ENCODE peak calls at places on chromosomes 1 and 21, in four cellular contexts. K is AG04449, G is Calu3, Q is astrocyte of the spinal cord. I is an unnamed sample.

GRCh38 chr1:172492421-172492820 is 40.5 kb upstream of the SUCO start:
- DNase-seq in G (no peak), K (no peak), Q (no peak), I (no peak)

GRCh38 chr1:98903261-98903660 is 101.4 kb downstream of the PLPPR5 start:
- DNase-seq in G (no peak), Q (peak; percentile 89), K (peak; percentile 65), I (no peak)

GRCh38 chr1:59565611-59566410 is 248.9 kb upstream of the HOOK1 start:
- DNase-seq in Q (peak; percentile 86), G (no peak), K (peak; percentile 79), I (no peak)

GRCh38 chr1:115165776-115166175 is 76.5 kb upstream of the TSPAN2 start:
- DNase-seq in G (no peak), K (no peak), Q (no peak), I (no peak)

GRCh38 chr1:110962892-110963665 is 643 bp downstream of the LRIF1 start:
- DNase-seq in Q (peak; percentile 89), G (peak; percentile 32), K (peak; percentile 46), I (peak; percentile 15)

GRCh38 chr1:30461640-30462039 is 261.7 kb downstream of the MATN1 start:
- DNase-seq in Q (no peak), G (no peak), K (no peak), I (no peak)

GRCh38 chr1:117077267-117077666 is 17.1 kb downstream of the TTF2 start:
- DNase-seq in G (no peak), Q (peak; percentile 90), K (peak; percentile 82), I (no peak)

GRCh38 chr1:20587639-20588017 is 1.3 kb upstream of the CDA start:
- DNase-seq in K (no peak), Q (peak; percentile 17), G (no peak), I (no peak)

GRCh38 chr21:15682977-15683376 is 46.8 kb upstream of the USP25 start:
- DNase-seq in Q (peak; percentile 35), G (no peak), K (no peak), I (no peak)

GRCh38 chr1:109927908-109928307 is 17.3 kb downstream of the CSF1 start:
- DNase-seq in Q (peak; percentile 80), K (no peak), G (no peak), I (no peak)

GRCh38 chr1:167630568-167631385 is 745 bp downstream of the RCSD1 start:
- DNase-seq in Q (no peak), G (no peak), K (no peak), I (no peak)

GRCh38 chr1:201181726-201182125 is 8.9 kb upstream of the IGFN1 start:
- DNase-seq in K (no peak), G (no peak), Q (no peak), I (no peak)

GRCh38 chr1:51276286-51276685 is 40.2 kb downstream of the RNF11 start:
- DNase-seq in G (no peak), Q (no peak), K (no peak), I (no peak)

GRCh38 chr1:171999756-172000155 is 158.5 kb downstream of the DNM3 start:
- DNase-seq in Q (no peak), G (no peak), K (no peak), I (no peak)

GRCh38 chr1:44485229-44485932 is 80.3 kb downstream of the RNF220 start:
- DNase-seq in Q (peak; percentile 84), G (no peak), K (peak; percentile 40), I (no peak)

GRCh38 chr1:149967041-149967440 is 30.4 kb upstream of the MTMR11 start:
- DNase-seq in Q (no peak), G (no peak), K (no peak), I (no peak)

GRCh38 chr1:96580920-96581319 is 140.7 kb upstream of the PTBP2 start:
- DNase-seq in G (no peak), Q (no peak), K (no peak), I (no peak)

GRCh38 chr21:15850645-15851044 is 120.9 kb downstream of the USP25 start:
- DNase-seq in K (no peak), Q (peak; percentile 65), G (no peak), I (no peak)

GRCh38 chr1:156241926-156242325 is at the start of gene BGLAP:
- DNase-seq in K (no peak), Q (no peak), G (no peak), I (no peak)

GRCh38 chr1:248155927-248156326 is 11.0 kb downstream of the OR2M5 start:
- DNase-seq in K (no peak), G (no peak), Q (no peak), I (no peak)

GRCh38 chr1:176816232-176816631 is 348.3 kb downstream of the ASTN1 start:
- DNase-seq in G (no peak), Q (no peak), K (no peak), I (no peak)

GRCh38 chr1:64107041-64107440 is 96.4 kb upstream of the UBE2U start:
- DNase-seq in Q (no peak), G (no peak), K (no peak), I (no peak)

GRCh38 chr21:17118638-17119384 is 394.0 kb upstream of the CXADR start:
- DNase-seq in Q (no peak), K (no peak), G (no peak), I (no peak)

GRCh38 chr1:160227561-160227960 is 22.4 kb downstream of the PEA15 start:
- DNase-seq in G (no peak), Q (no peak), K (no peak), I (no peak)

GRCh38 chr1:9746211-9746610 is 77.6 kb downstream of the CLSTN1 start:
- DNase-seq in G (no peak), K (no peak), Q (no peak), I (no peak)

GRCh38 chr1:158020877-158021630 is 27.6 kb downstream of the KIRREL1 start:
- DNase-seq in K (no peak), Q (peak; percentile 50), G (no peak), I (no peak)

GRCh38 chr1:160209041-160209655 is 4.0 kb downstream of the PEA15 start:
- DNase-seq in Q (no peak), K (no peak), G (no peak), I (no peak)

GRCh38 chr1:212749924-212750535 is 41.5 kb downstream of the NSL1 start:
- DNase-seq in K (no peak), G (peak; percentile 32), Q (peak; percentile 70), I (no peak)

GRCh38 chr1:220113136-220113695 is 19.3 kb downstream of the IARS2 start:
- DNase-seq in Q (peak; percentile 32), K (no peak), G (no peak), I (no peak)

GRCh38 chr1:50605186-50605875 is 182.1 kb upstream of the DMRTA2 start:
- DNase-seq in K (no peak), Q (peak; percentile 36), G (peak; percentile 65), I (no peak)

GRCh38 chr1:8015809-8016165 is 10.3 kb downstream of the ERRFI1 start:
- DNase-seq in K (no peak), Q (peak; percentile 55), G (no peak), I (no peak)

GRCh38 chr1:53145619-53145941 is 3.1 kb upstream of the SLC1A7 start:
- DNase-seq in Q (no peak), K (no peak), G (no peak), I (no peak)

GRCh38 chr1:226882187-226882586 is 11.8 kb downstream of the PSEN2 start:
- DNase-seq in Q (no peak), K (no peak), G (no peak), I (no peak)

DNA sequence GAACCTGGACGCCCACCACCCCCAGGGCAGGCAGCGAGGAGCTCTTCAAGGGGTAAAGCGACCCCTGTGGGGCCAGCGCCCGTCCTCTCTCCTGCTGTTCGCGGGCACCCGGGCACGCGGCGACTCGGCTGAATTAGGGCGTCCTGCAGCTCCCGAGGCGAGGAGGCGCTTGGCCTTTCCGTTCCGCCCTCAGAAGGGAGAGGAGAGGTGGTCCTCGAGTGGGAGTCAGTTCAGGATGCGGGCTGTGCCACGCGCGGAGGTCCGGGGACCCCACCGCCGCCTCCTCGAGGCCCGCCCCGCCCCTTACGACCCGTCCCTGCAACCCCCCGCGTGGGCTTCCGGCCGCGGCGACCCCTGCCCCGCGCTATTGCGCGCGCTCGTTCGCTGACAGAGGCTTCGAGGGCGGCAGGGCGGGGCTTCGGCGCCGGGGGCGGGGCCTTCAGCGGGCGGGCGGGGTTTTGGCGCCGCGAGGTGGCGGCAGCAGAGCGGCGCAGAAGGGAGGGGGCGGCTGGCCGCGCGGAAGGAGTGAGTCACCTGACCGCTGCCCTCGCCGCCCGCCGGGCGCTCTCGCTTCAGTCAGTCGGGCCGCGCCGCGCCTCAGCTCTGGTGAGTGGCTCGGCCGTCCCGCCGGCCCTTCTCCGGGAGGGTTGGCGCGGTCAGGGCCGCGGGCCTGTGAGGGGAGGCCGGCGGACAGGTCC is at the start of gene BACH1:
- DNase-seq in Q (peak; percentile 93), G (peak; percentile 84), K (peak; percentile 52), I (peak; percentile 82)
- TF ChIP-seq CTCF in Q (peak; percentile 33), G (no peak), K (peak; percentile 62), I (no peak)

DNA sequence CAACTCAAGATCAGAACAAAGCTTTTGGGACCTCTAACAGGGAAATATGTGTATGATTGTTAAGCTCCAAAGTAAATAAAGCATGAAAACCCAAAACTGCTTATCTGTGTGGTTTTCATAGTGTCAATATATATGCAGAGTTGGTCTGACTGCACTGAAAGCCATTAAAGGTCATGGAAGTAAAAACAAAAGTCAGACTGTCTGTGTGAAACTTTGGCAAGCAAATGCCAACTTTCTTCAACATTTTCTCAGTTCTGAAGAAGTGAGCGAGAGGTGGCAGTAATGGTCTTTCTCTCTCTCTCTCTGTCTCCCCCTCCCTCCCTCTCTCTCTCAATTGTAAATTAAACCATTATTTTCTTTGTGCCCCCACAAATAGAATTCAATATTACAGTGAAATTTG is 100.1 kb upstream of the S1PR1 start:
- DNase-seq in K (no peak), G (no peak), Q (peak; percentile 46), I (no peak)
- TF ChIP-seq CTCF in K (no peak), G (no peak), Q (peak; percentile 33), I (no peak)

GRCh38 chr1:13469343-13469742 is 44.5 kb downstream of the LRRC38 start:
- DNase-seq in K (no peak), Q (no peak), G (no peak), I (peak; percentile 6)
- TF ChIP-seq CTCF in K (no peak), Q (no peak), G (no peak), I (peak; percentile 49)

GRCh38 chr1:209319549-209319948 is 264.0 kb upstream of the CAMK1G start:
- DNase-seq in Q (no peak), G (no peak), K (no peak), I (no peak)
- TF ChIP-seq CTCF in Q (no peak), G (no peak), K (no peak), I (no peak)

GRCh38 chr1:60765204-60765603 is 317.2 kb upstream of the NFIA start:
- DNase-seq in Q (peak; percentile 31), G (peak; percentile 36), K (no peak), I (no peak)
- TF ChIP-seq CTCF in Q (peak; percentile 56), G (peak; percentile 55), K (peak; percentile 40), I (peak; percentile 68)

I was measured in neural crest cell.